ENCODE peak calls at places on chromosomes 1 and 21, in six cellular contexts. One of them, this sample, is unnamed.
A peak's percentile ranks its signal among the peaks of the same experiment; 100 is the strongest.

GRCh38 chr1:56821462-56821797 is 2.2 kb upstream of the FYB2 start:
- DNase-seq in activated T-helper 1 cell treated with Interleukin-2 at 50 U/mL for 16 hours: no peak
- DNase-seq in tibial nerve: no peak
- DNase-seq in NCI-H2029: peak; percentile 95
- DNase-seq in H7: no peak
- DNase-seq in AG10803: no peak
- DNase-seq in this sample: peak; percentile 55

GRCh38 chr1:110337704-110338199 is 1.4 kb upstream of the RBM15 start:
- DNase-seq in H7: peak; percentile 64
- DNase-seq in activated T-helper 1 cell treated with Interleukin-2 at 50 U/mL for 16 hours: peak; percentile 12
- DNase-seq in NCI-H2029: no peak
- DNase-seq in tibial nerve: no peak
- DNase-seq in AG10803: no peak
- DNase-seq in this sample: no peak

GRCh38 chr1:71089536-71090270 is 8.9 kb upstream of the ZRANB2 start:
- DNase-seq in AG10803: peak; percentile 87
- DNase-seq in activated T-helper 1 cell treated with Interleukin-2 at 50 U/mL for 16 hours: no peak
- DNase-seq in tibial nerve: no peak
- DNase-seq in NCI-H2029: no peak
- DNase-seq in H7: no peak
- DNase-seq in this sample: peak; percentile 85

GRCh38 chr1:1092890-1093609 is 18.9 kb upstream of the RNF223 start:
- DNase-seq in H7: no peak
- DNase-seq in NCI-H2029: no peak
- DNase-seq in tibial nerve: no peak
- DNase-seq in activated T-helper 1 cell treated with Interleukin-2 at 50 U/mL for 16 hours: no peak
- DNase-seq in AG10803: no peak
- DNase-seq in this sample: no peak

GRCh38 chr1:52111492-52111891 is 30.4 kb upstream of the ZFYVE9 start:
- DNase-seq in AG10803: no peak
- DNase-seq in activated T-helper 1 cell treated with Interleukin-2 at 50 U/mL for 16 hours: no peak
- DNase-seq in H7: no peak
- DNase-seq in tibial nerve: no peak
- DNase-seq in NCI-H2029: no peak
- DNase-seq in this sample: no peak

GRCh38 chr1:162972768-162973167 is 96.4 kb upstream of the RGS4 start:
- DNase-seq in H7: no peak
- DNase-seq in AG10803: no peak
- DNase-seq in NCI-H2029: no peak
- DNase-seq in tibial nerve: no peak
- DNase-seq in activated T-helper 1 cell treated with Interleukin-2 at 50 U/mL for 16 hours: no peak
- DNase-seq in this sample: peak; percentile 49

GRCh38 chr1:101506541-101507164 is 269.8 kb downstream of the S1PR1 start:
- DNase-seq in activated T-helper 1 cell treated with Interleukin-2 at 50 U/mL for 16 hours: no peak
- DNase-seq in AG10803: peak; percentile 37
- DNase-seq in H7: peak; percentile 2
- DNase-seq in tibial nerve: no peak
- DNase-seq in NCI-H2029: peak; percentile 31
- DNase-seq in this sample: peak; percentile 46

GRCh38 chr1:22375601-22376000 is 76.0 kb upstream of the ZBTB40 start:
- DNase-seq in AG10803: peak; percentile 55
- DNase-seq in tibial nerve: no peak
- DNase-seq in activated T-helper 1 cell treated with Interleukin-2 at 50 U/mL for 16 hours: no peak
- DNase-seq in H7: no peak
- DNase-seq in NCI-H2029: no peak
- DNase-seq in this sample: peak; percentile 65

GRCh38 chr1:180935326-180936109 is 22.8 kb downstream of the KIAA1614 start:
- DNase-seq in NCI-H2029: no peak
- DNase-seq in tibial nerve: no peak
- DNase-seq in activated T-helper 1 cell treated with Interleukin-2 at 50 U/mL for 16 hours: no peak
- DNase-seq in AG10803: no peak
- DNase-seq in H7: peak; percentile 86
- DNase-seq in this sample: no peak

GRCh38 chr1:165531021-165531420 is 12.8 kb upstream of the LRRC52 start:
- DNase-seq in NCI-H2029: peak; percentile 41
- DNase-seq in tibial nerve: no peak
- DNase-seq in AG10803: no peak
- DNase-seq in activated T-helper 1 cell treated with Interleukin-2 at 50 U/mL for 16 hours: no peak
- DNase-seq in H7: no peak
- DNase-seq in this sample: no peak

GRCh38 chr1:157450106-157450505 is 102.2 kb downstream of the FCRL5 start:
- DNase-seq in AG10803: no peak
- DNase-seq in tibial nerve: no peak
- DNase-seq in H7: no peak
- DNase-seq in activated T-helper 1 cell treated with Interleukin-2 at 50 U/mL for 16 hours: no peak
- DNase-seq in NCI-H2029: no peak
- DNase-seq in this sample: no peak

GRCh38 chr1:42931911-42932422 is 26.7 kb downstream of the SLC2A1 start:
- DNase-seq in activated T-helper 1 cell treated with Interleukin-2 at 50 U/mL for 16 hours: peak; percentile 65
- DNase-seq in NCI-H2029: peak; percentile 91
- DNase-seq in tibial nerve: no peak
- DNase-seq in AG10803: no peak
- DNase-seq in H7: peak; percentile 68
- DNase-seq in this sample: no peak

GRCh38 chr1:145750444-145750843 is 31.1 kb downstream of the CD160 start:
- DNase-seq in tibial nerve: no peak
- DNase-seq in H7: no peak
- DNase-seq in NCI-H2029: no peak
- DNase-seq in AG10803: no peak
- DNase-seq in activated T-helper 1 cell treated with Interleukin-2 at 50 U/mL for 16 hours: no peak
- DNase-seq in this sample: no peak

GRCh38 chr1:182614796-182615451 is 10.7 kb upstream of the RGS16 start:
- DNase-seq in H7: peak; percentile 82
- DNase-seq in activated T-helper 1 cell treated with Interleukin-2 at 50 U/mL for 16 hours: peak; percentile 25
- DNase-seq in tibial nerve: peak; percentile 51
- DNase-seq in NCI-H2029: peak; percentile 38
- DNase-seq in AG10803: peak; percentile 92
- DNase-seq in this sample: peak; percentile 95

GRCh38 chr1:218347316-218347712 is 2.2 kb downstream of the TGFB2 start:
- DNase-seq in tibial nerve: no peak
- DNase-seq in AG10803: no peak
- DNase-seq in NCI-H2029: no peak
- DNase-seq in activated T-helper 1 cell treated with Interleukin-2 at 50 U/mL for 16 hours: no peak
- DNase-seq in H7: peak; percentile 46
- DNase-seq in this sample: peak; percentile 66

GRCh38 chr1:31757989-31758388 is 6.2 kb downstream of the ADGRB2 start:
- DNase-seq in activated T-helper 1 cell treated with Interleukin-2 at 50 U/mL for 16 hours: no peak
- DNase-seq in tibial nerve: no peak
- DNase-seq in NCI-H2029: no peak
- DNase-seq in H7: peak; percentile 65
- DNase-seq in AG10803: no peak
- DNase-seq in this sample: no peak

GRCh38 chr1:173878251-173878650 is 10.1 kb downstream of the ZBTB37 start:
- DNase-seq in H7: no peak
- DNase-seq in activated T-helper 1 cell treated with Interleukin-2 at 50 U/mL for 16 hours: no peak
- DNase-seq in NCI-H2029: no peak
- DNase-seq in tibial nerve: no peak
- DNase-seq in AG10803: no peak
- DNase-seq in this sample: no peak

GRCh38 chr1:191669629-191670028 is 488.6 kb upstream of the RGS18 start:
- DNase-seq in activated T-helper 1 cell treated with Interleukin-2 at 50 U/mL for 16 hours: no peak
- DNase-seq in H7: no peak
- DNase-seq in AG10803: no peak
- DNase-seq in NCI-H2029: no peak
- DNase-seq in tibial nerve: no peak
- DNase-seq in this sample: no peak

GRCh38 chr1:939511-940107 is 15.9 kb downstream of the SAMD11 start:
- DNase-seq in NCI-H2029: no peak
- DNase-seq in tibial nerve: no peak
- DNase-seq in H7: peak; percentile 81
- DNase-seq in AG10803: no peak
- DNase-seq in activated T-helper 1 cell treated with Interleukin-2 at 50 U/mL for 16 hours: no peak
- DNase-seq in this sample: no peak

GRCh38 chr1:24978383-24979032 is 48.4 kb upstream of the RUNX3 start:
- DNase-seq in NCI-H2029: no peak
- DNase-seq in tibial nerve: no peak
- DNase-seq in AG10803: no peak
- DNase-seq in activated T-helper 1 cell treated with Interleukin-2 at 50 U/mL for 16 hours: no peak
- DNase-seq in H7: no peak
- DNase-seq in this sample: no peak

GRCh38 chr1:180042994-180043622 is 88.5 kb downstream of the CEP350 start:
- DNase-seq in AG10803: peak; percentile 59
- DNase-seq in NCI-H2029: no peak
- DNase-seq in tibial nerve: no peak
- DNase-seq in activated T-helper 1 cell treated with Interleukin-2 at 50 U/mL for 16 hours: no peak
- DNase-seq in H7: no peak
- DNase-seq in this sample: peak; percentile 90

GRCh38 chr21:33078907-33079582 is 9.1 kb downstream of the OLIG1 start:
- DNase-seq in NCI-H2029: no peak
- DNase-seq in tibial nerve: no peak
- DNase-seq in H7: peak; percentile 23
- DNase-seq in AG10803: peak; percentile 41
- DNase-seq in activated T-helper 1 cell treated with Interleukin-2 at 50 U/mL for 16 hours: no peak
- DNase-seq in this sample: peak; percentile 43

GRCh38 chr1:27007909-27008582 is 4.6 kb downstream of the TENT5B start:
- DNase-seq in H7: peak; percentile 70
- DNase-seq in activated T-helper 1 cell treated with Interleukin-2 at 50 U/mL for 16 hours: no peak
- DNase-seq in AG10803: peak; percentile 75
- DNase-seq in tibial nerve: no peak
- DNase-seq in NCI-H2029: no peak
- DNase-seq in this sample: peak; percentile 70

GRCh38 chr1:226697151-226697575 is 41.9 kb downstream of the ITPKB start:
- DNase-seq in AG10803: peak; percentile 34
- DNase-seq in activated T-helper 1 cell treated with Interleukin-2 at 50 U/mL for 16 hours: no peak
- DNase-seq in tibial nerve: no peak
- DNase-seq in H7: no peak
- DNase-seq in NCI-H2029: no peak
- DNase-seq in this sample: peak; percentile 51

GRCh38 chr1:156382561-156382960 is 13.6 kb downstream of the RHBG start:
- DNase-seq in H7: no peak
- DNase-seq in AG10803: no peak
- DNase-seq in activated T-helper 1 cell treated with Interleukin-2 at 50 U/mL for 16 hours: no peak
- DNase-seq in tibial nerve: no peak
- DNase-seq in NCI-H2029: no peak
- DNase-seq in this sample: no peak

GRCh38 chr1:163035791-163036249 is 33.3 kb upstream of the RGS4 start:
- DNase-seq in activated T-helper 1 cell treated with Interleukin-2 at 50 U/mL for 16 hours: no peak
- DNase-seq in tibial nerve: no peak
- DNase-seq in H7: no peak
- DNase-seq in AG10803: peak; percentile 87
- DNase-seq in NCI-H2029: no peak
- DNase-seq in this sample: peak; percentile 96

GRCh38 chr1:178538192-178538916 is 25.4 kb downstream of the TEX35 start:
- DNase-seq in AG10803: peak; percentile 75
- DNase-seq in activated T-helper 1 cell treated with Interleukin-2 at 50 U/mL for 16 hours: no peak
- DNase-seq in H7: no peak
- DNase-seq in tibial nerve: no peak
- DNase-seq in NCI-H2029: no peak
- DNase-seq in this sample: peak; percentile 89

GRCh38 chr1:115179397-115179835 is 90.1 kb upstream of the TSPAN2 start:
- DNase-seq in NCI-H2029: no peak
- DNase-seq in H7: no peak
- DNase-seq in activated T-helper 1 cell treated with Interleukin-2 at 50 U/mL for 16 hours: no peak
- DNase-seq in AG10803: peak; percentile 97
- DNase-seq in tibial nerve: no peak
- DNase-seq in this sample: peak; percentile 99

GRCh38 chr1:94096797-94097549 is 24.0 kb downstream of the ABCA4 start:
- DNase-seq in AG10803: peak; percentile 41
- DNase-seq in NCI-H2029: no peak
- DNase-seq in H7: no peak
- DNase-seq in tibial nerve: peak; percentile 38
- DNase-seq in activated T-helper 1 cell treated with Interleukin-2 at 50 U/mL for 16 hours: no peak
- DNase-seq in this sample: peak; percentile 25

GRCh38 chr1:151013518-151013917 is 5.3 kb downstream of the PRUNE1 start:
- DNase-seq in AG10803: no peak
- DNase-seq in H7: no peak
- DNase-seq in NCI-H2029: peak; percentile 27
- DNase-seq in activated T-helper 1 cell treated with Interleukin-2 at 50 U/mL for 16 hours: no peak
- DNase-seq in tibial nerve: no peak
- DNase-seq in this sample: no peak

GRCh38 chr1:232962761-232963357 is 12.4 kb downstream of the NTPCR start:
- DNase-seq in tibial nerve: no peak
- DNase-seq in NCI-H2029: no peak
- DNase-seq in activated T-helper 1 cell treated with Interleukin-2 at 50 U/mL for 16 hours: no peak
- DNase-seq in H7: no peak
- DNase-seq in AG10803: peak; percentile 66
- DNase-seq in this sample: peak; percentile 25

GRCh38 chr1:207248544-207249206 is 72.8 kb upstream of the CD55 start:
- DNase-seq in H7: no peak
- DNase-seq in AG10803: peak; percentile 15
- DNase-seq in NCI-H2029: no peak
- DNase-seq in tibial nerve: no peak
- DNase-seq in activated T-helper 1 cell treated with Interleukin-2 at 50 U/mL for 16 hours: no peak
- DNase-seq in this sample: no peak

GRCh38 chr1:64220241-64220640 is 16.8 kb downstream of the UBE2U start:
- DNase-seq in NCI-H2029: no peak
- DNase-seq in tibial nerve: no peak
- DNase-seq in activated T-helper 1 cell treated with Interleukin-2 at 50 U/mL for 16 hours: no peak
- DNase-seq in H7: no peak
- DNase-seq in AG10803: peak; percentile 8
- DNase-seq in this sample: no peak